ENCODE peak calls at places on chromosomes 3 and 15, in six cellular contexts. H is T-helper 2 cell, W is heart left ventricle, N is mucosa of gallbladder, G is left cardiac atrium, Y is Daoy. K is an unnamed sample.

GRCh38 chr15:58360421-58361090 is 71.2 kb upstream of the LIPC start:
- DNase-seq in H (no peak), W (no peak), N (no peak), G (no peak), Y (no peak), K (no peak)

GRCh38 chr3:181694805-181695660 is 16.7 kb upstream of the SOX2 start:
- DNase-seq in H (no peak), W (peak), N (no peak), G (peak), Y (peak), K (no peak)

GRCh38 chr15:34355241-34355640 is 11.8 kb downstream of the LPCAT4 start:
- DNase-seq in H (no peak), W (no peak), N (no peak), G (no peak), Y (no peak), K (no peak)

GRCh38 chr15:70447927-70448698 is 315.2 kb downstream of the UACA start:
- DNase-seq in H (no peak), W (peak), N (peak), G (peak), Y (no peak), K (no peak)

GRCh38 chr3:114454592-114455251 is 160.9 kb downstream of the TIGIT start:
- DNase-seq in H (no peak), W (no peak), N (no peak), G (no peak), Y (no peak), K (no peak)

GRCh38 chr3:49032646-49033304 is 3.6 kb upstream of the IMPDH2 start:
- DNase-seq in H (no peak), W (no peak), N (no peak), G (no peak), Y (no peak), K (no peak)

GRCh38 chr3:15812183-15812582 is 14.4 kb upstream of the ANKRD28 start:
- DNase-seq in H (no peak), W (no peak), N (no peak), G (no peak), Y (no peak), K (peak)

GRCh38 chr15:51585953-51586352 is 36.6 kb downstream of the DMXL2 start:
- DNase-seq in H (no peak), W (no peak), N (no peak), G (no peak), Y (no peak), K (no peak)

GRCh38 chr3:118587037-118587741 is 447.5 kb downstream of the IGSF11 start:
- DNase-seq in H (no peak), W (no peak), N (no peak), G (no peak), Y (peak), K (peak)

GRCh38 chr15:99275061-99275460 is 23.8 kb downstream of the LRRC28 start:
- DNase-seq in H (no peak), W (no peak), N (no peak), G (no peak), Y (no peak), K (no peak)

GRCh38 chr3:72338082-72338941 is 509.9 kb downstream of the SHQ1 start:
- DNase-seq in H (peak), W (no peak), N (no peak), G (no peak), Y (peak), K (peak)

GRCh38 chr15:91281991-91282390 is 181.9 kb downstream of the SV2B start:
- DNase-seq in H (no peak), W (no peak), N (no peak), G (no peak), Y (no peak), K (no peak)

GRCh38 chr3:35737527-35737926 is 98.2 kb downstream of the ARPP21 start:
- DNase-seq in H (no peak), W (no peak), N (no peak), G (no peak), Y (no peak), K (no peak)

GRCh38 chr3:129211772-129212171 is 28.1 kb upstream of the CNBP start:
- DNase-seq in H (no peak), W (peak), N (peak), G (peak), Y (peak), K (peak)

GRCh38 chr3:65619391-65620298 is 419.1 kb downstream of the MAGI1 start:
- DNase-seq in H (no peak), W (no peak), N (no peak), G (no peak), Y (peak), K (peak)

GRCh38 chr3:56796202-56796601 is 5.5 kb downstream of the ARHGEF3 start:
- DNase-seq in H (no peak), W (no peak), N (no peak), G (no peak), Y (peak), K (peak)